ENCODE peak calls at places on chromosome 18, in four cellular contexts. E is neuronal stem cell, Z is PC-3, R is MM.1S. W is an unnamed sample.

GRCh38 chr18:55465313-55465712 is 122.7 kb downstream of the TCF4 start:
- DNase-seq in R (no peak), Z (no peak), E (no peak), W (no peak)

GRCh38 chr18:27605107-27605834 is 420.2 kb upstream of the CHST9 start:
- DNase-seq in R (peak), E (peak), Z (peak), W (peak)

GRCh38 chr18:79944126-79944731 is 7.2 kb downstream of the SLC66A2 start:
- DNase-seq in R (no peak), E (no peak), Z (no peak), W (no peak)

GRCh38 chr18:45621068-45621511 is 5.8 kb downstream of the SLC14A2 start:
- DNase-seq in R (peak), E (peak), Z (peak), W (no peak)

GRCh38 chr18:32284284-32284683 is 94.4 kb downstream of the MEP1B start:
- DNase-seq in E (no peak), R (no peak), Z (peak), W (no peak)

GRCh38 chr18:55546873-55547704 is 40.9 kb downstream of the TCF4 start:
- DNase-seq in R (no peak), Z (no peak), E (no peak), W (no peak)

GRCh38 chr18:11387880-11388279 is 221.5 kb upstream of the SLC35G4 start:
- DNase-seq in E (no peak), R (no peak), Z (peak), W (no peak)

GRCh38 chr18:54740146-54740844 is 88.0 kb upstream of the RAB27B start:
- DNase-seq in Z (peak), E (no peak), R (no peak), W (no peak)

GRCh38 chr18:75221397-75221796 is 10.8 kb downstream of the TSHZ1 start:
- DNase-seq in Z (no peak), R (no peak), E (no peak), W (no peak)

GRCh38 chr18:50356036-50356945 is 18.6 kb upstream of the SKA1 start:
- DNase-seq in R (no peak), E (no peak), Z (no peak), W (no peak)

GRCh38 chr18:56233595-56233994 is 404.8 kb downstream of the TXNL1 start:
- DNase-seq in Z (peak), R (no peak), E (no peak), W (no peak)

GRCh38 chr18:30186245-30186644 is 856.3 kb downstream of the DSC3 start:
- DNase-seq in R (no peak), Z (no peak), E (no peak), W (no peak)

GRCh38 chr18:3265564-3266033 is 3.7 kb downstream of the MYL12B start:
- DNase-seq in E (no peak), Z (peak), R (no peak), W (no peak)

GRCh38 chr18:3213231-3214059 is 6.3 kb downstream of the MYOM1 start:
- DNase-seq in Z (no peak), E (no peak), R (peak), W (no peak)

GRCh38 chr18:79802298-79802697 is 4.6 kb downstream of the KCNG2 start:
- DNase-seq in Z (no peak), R (no peak), E (no peak), W (no peak)

GRCh38 chr18:42052137-42052708 is 97.2 kb downstream of the PIK3C3 start:
- DNase-seq in R (peak), E (no peak), Z (peak), W (no peak)

GRCh38 chr18:23131693-23132319 is 3.5 kb upstream of the CABLES1 start:
- DNase-seq in Z (peak), R (peak), E (peak), W (peak)

GRCh38 chr18:3256693-3257626 is 5.0 kb upstream of the MYL12B start:
- DNase-seq in R (peak), Z (peak), E (no peak), W (no peak)

GRCh38 chr18:62637403-62637802 is 77.9 kb upstream of the PHLPP1 start:
- DNase-seq in R (no peak), Z (no peak), E (no peak), W (no peak)

GRCh38 chr18:3612315-3612714 is 162.3 kb downstream of the TGIF1 start:
- DNase-seq in E (no peak), Z (no peak), R (no peak), W (no peak)

GRCh38 chr18:25180974-25181373 is 171.0 kb downstream of the ZNF521 start:
- DNase-seq in R (no peak), Z (no peak), E (no peak), W (no peak)

GRCh38 chr18:28729321-28729720 is 552.4 kb upstream of the CDH2 start:
- DNase-seq in R (no peak), E (no peak), Z (peak), W (no peak)

GRCh38 chr18:31400191-31400590 is 23.6 kb downstream of the DSG4 start:
- DNase-seq in E (no peak), Z (no peak), R (no peak), W (no peak)

GRCh38 chr18:35054401-35054800 is 13.2 kb downstream of the MAPRE2 start:
- DNase-seq in Z (no peak), E (no peak), R (no peak), W (no peak)

GRCh38 chr18:46171331-46171730 is 67.1 kb downstream of the HAUS1 start:
- DNase-seq in R (no peak), Z (peak), E (no peak), W (no peak)

GRCh38 chr18:69233465-69234054 is 167.1 kb upstream of the DOK6 start:
- DNase-seq in Z (no peak), R (no peak), E (no peak), W (no peak)

GRCh38 chr18:27014841-27015240 is 149.3 kb upstream of the AQP4 start:
- DNase-seq in R (no peak), Z (no peak), E (no peak), W (no peak)

DNA sequence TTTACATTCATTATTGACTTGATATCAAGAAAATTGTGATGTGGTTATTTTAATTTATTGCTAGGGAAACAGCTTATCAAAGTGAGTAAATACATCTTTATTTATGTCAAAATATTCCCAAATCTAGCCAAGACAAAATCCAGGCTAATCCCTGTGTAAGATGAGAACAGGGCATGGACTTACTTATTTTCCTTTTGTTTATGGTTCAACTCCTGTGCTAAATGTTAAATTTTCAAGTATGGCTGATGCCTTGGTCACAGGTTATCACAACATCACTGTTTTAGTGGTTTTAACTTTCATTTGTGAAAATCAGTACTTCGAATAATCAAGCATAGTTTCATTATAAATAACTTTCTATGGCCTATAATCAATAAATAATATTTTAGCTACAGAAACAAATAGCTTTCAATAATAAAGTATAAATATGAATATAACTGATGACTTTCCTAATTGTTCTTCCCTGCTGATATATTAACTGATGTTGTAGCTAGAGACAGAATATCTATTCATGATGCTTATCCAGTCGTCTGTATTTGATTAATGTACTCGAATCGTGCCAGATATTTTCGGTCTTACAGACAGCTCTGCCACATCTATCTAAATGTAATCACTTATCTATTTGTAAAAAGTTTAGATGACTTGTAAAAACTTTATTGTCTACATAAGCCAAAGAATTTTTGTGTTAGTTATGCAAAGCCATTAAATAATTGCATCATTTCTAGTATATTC is 657.2 kb upstream of the SYT4 start:
- DNase-seq in E (no peak), Z (no peak), R (no peak), W (no peak)
- H2AFZ ChIP-seq in E (peak), Z (no peak), R (no peak), W (no peak)

DNA sequence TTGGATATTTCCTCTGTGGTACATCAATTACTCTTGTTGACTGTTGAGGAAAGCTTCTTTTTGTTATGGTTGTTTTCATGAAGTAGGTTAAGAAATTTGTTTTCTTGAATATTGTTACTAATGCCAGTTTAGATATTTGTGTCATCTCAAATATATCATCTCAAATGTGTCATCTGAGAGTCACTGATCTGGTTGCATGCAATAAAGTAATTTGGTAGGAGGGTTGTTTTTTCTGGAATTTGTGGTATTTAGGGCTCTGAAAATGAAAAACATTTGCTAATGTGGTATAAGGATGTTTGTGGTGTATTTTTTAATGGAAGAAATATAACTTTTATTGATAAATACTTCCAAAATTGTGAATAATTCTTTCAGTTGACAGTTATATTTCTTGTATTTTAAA is 117.7 kb downstream of the GREB1L start:
- DNase-seq in E (no peak), Z (peak), R (no peak), W (no peak)
- H3K27ac ChIP-seq in E (no peak), Z (no peak), R (no peak), W (no peak)

DNA sequence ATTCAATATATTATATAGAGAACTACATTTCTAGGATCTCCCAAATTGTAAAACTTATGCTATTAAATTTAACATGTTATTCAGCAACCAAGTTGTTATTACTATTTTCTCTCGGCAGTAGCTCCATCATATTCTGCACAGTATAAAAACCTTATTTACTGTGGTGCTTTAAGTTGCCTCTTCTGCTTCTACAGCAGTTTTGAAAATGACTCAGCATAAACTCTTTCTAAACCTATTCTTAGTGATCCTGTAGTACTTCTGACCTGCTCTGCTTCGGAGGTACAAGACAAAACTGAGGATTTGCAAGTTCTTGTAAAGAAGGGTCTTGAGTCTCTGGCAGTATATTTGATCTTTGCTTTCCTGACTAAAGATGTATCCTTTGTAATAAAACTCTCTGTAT is 567.2 kb downstream of the TMX3 start:
- DNase-seq in R (peak), E (no peak), Z (no peak), W (no peak)
- H2AFZ ChIP-seq in R (peak), E (peak), Z (no peak), W (no peak)

DNA sequence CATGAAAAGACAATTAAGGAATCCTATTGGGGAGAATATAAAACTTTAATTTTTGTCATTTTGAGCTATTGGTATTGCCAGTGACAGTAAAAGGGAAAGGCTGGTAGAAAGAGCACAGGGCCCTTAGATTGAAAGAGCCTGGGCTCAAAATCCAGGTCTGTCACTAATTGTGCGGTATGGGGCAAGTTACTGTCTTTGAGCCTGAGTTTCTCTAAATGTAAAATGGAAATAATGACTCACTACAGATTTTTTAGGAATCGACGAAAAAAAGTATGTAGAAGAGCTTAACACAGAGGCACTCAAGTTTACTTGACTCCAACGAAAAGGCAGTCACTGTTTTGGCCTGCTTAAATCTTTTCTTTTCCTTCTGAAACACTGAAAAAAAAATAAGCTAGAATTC is 7.0 kb downstream of the NDUFV2 start:
- DNase-seq in R (no peak), E (no peak), Z (no peak), W (no peak)
- H3K27ac ChIP-seq in R (peak), E (no peak), Z (no peak), W (no peak)

DNA sequence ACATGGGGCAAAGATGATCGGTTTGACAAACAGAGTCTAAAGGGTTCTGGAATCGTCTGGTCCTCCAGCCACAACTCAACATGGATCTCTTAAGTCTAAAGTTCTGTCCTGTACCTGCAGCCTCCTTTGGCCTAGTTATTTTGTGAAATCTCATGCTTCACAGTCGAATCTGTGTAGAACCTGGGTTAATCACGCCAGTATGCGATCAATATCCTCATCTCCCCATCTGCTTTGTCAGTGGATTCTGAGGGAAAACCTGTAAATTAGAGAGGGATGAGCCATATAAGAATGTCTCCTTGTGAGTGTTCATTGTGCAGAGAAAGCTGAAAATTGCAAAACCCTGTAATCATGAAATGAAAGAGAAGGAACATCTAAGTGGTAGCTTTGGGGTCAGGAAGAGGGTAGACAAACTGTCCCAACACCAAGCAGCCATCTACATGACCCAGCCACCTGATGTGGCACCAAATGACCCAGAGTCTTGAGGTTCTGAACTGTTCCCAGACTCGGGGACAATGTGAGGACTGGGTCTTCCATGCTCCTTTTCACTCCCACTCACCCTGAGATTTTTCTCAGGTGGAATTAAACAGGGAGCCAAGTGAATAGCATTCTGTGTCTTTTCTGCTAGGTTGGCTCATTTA is 175.6 kb downstream of the ALPK2 start:
- DNase-seq in Z (no peak), R (no peak), E (no peak), W (no peak)
- H2AFZ ChIP-seq in Z (no peak), R (no peak), E (no peak), W (no peak)

DNA sequence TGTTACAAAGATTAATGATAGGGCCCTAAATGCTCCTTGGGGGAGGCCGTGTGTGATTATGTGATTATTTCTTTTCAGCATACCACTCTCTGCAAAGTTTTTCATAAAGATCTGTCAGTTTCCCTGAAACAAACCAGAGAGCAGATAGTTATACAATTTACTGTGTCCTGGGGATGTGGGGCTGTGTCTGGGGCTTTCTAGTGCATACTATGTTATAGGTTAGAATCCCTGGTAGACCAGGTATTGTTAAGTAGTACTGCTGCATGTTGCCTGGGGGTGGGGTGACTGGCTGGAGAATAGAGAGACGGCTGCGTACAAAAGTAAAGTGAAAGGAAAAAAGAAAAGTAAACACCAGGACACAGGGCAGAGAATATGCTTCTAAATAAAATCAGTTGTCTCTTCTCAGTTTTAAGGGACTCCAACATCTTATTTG is 3.3 kb upstream of the CCBE1 start:
- DNase-seq in R (no peak), E (no peak), Z (no peak), W (no peak)
- H3K27ac ChIP-seq in R (no peak), E (no peak), Z (no peak), W (peak)

DNA sequence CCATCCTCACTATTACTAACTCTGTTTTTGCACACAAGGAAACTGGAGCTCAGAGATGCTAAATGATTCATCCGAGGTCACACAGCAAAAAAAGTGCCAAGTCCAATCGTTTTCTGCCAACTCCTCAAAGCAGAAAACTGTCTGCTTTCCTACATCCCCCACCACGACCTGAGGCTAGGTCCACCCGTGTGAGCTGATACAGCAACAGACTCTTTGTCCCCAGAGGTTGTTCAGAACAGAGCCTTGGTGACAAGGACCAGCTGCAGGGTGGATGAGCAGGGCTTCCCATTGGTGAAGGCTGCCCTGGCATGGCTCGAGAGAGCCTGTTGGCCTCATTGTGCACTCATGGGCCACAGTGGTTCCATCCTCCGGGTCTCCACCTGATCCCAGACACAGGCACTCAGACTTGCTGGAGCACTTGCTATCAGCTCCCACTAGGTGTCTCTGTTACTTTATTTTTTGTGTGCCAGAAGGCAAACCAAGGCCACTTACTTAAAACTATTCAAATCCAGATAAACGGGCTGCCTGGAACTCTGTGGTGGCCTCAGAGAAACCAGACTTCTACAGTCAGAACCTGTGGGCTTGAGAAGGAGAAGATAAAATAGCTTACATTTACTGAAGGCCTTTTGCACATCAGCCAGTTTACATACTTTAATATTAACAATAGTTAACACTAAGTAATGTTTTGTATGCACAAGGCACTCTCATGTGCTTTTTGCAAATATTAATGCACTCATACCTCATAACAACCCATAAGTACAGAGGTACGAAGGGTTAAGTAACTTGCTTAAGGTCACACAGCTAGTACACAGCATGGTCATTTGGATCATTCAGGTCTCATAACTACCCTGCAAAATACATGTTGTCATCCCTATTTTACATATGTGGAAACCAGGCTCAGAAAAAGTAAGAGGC is 62.9 kb upstream of the CTIF start:
- DNase-seq in Z (peak), R (peak), E (peak), W (no peak)
- H2AFZ ChIP-seq in Z (no peak), R (no peak), E (no peak), W (no peak)

GRCh38 chr18:12751503-12751884 is 48.7 kb downstream of the PSMG2 start:
- DNase-seq in Z (no peak), R (no peak), E (no peak), W (no peak)

GRCh38 chr18:12751891-12752290 is 49.0 kb downstream of the PSMG2 start:
- DNase-seq in R (no peak), E (no peak), Z (no peak), W (no peak)

GRCh38 chr18:12750076-12750707 is 47.4 kb downstream of the PSMG2 start:
- DNase-seq in Z (no peak), E (no peak), R (peak), W (no peak)

GRCh38 chr18:12749136-12749535 is 46.3 kb downstream of the PSMG2 start:
- DNase-seq in R (no peak), E (no peak), Z (no peak), W (no peak)

GRCh38 chr18:12750708-12751502 is 48.1 kb downstream of the PSMG2 start:
- DNase-seq in E (no peak), R (no peak), Z (no peak), W (no peak)
- H3K27ac ChIP-seq in E (no peak), R (peak), Z (no peak), W (no peak)

DNA sequence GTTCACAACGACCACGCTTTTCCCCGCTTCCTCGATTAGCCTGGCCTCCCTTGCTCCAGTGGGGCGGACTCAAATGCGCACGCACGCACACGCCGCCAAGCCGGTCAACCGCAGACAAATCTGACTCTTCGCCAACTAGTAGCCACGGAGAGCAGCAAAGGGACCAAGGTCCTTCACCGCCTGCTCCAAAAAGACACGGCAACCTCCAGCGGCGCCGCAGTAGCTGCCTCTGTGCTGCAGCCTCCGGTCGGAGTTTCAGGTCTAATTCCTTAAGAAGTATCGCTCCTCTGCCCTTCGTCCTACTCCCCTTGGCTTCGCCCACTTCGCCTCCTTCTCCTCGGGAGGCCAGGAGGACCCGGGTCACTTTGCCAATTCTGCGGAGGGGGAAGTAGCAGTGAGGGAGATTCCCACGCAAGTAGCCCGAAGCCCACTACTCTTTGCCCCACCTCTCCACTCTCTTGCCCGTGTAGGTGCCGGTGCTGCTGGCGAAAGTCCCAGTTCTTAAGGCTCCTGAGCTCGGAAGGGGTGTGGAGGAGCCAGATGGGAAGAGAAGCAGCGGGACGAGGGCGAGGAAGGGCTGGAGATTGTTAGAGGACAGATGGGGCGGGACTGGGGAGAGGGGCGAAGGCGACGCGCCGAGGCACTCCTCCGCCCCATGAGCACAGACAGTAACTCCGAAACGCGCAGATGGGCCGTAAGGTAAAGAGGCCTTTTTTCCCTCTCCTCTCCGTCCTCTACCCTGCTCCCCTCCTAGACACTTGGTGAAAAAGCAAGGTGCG is 615 bp downstream of the AKAIN1 start:
- DNase-seq in Z (no peak), E (peak), R (no peak), W (no peak)
- H2AFZ ChIP-seq in Z (no peak), E (peak), R (no peak), W (no peak)